ENCODE peak calls at places on chromosomes 1 and 21, in eight cellular contexts. N is psoas muscle; J is spleen; X is endothelial cell; U is CD8-positive, alpha-beta T cell; S is RWPE1; W is Calu3; K is transverse colon. A is an unnamed sample.

GRCh38 chr1:34663031-34663430 is 91.8 kb upstream of the GJB5 start:
- DNase-seq in J (no peak), U (no peak), W (no peak), S (no peak), X (no peak), K (no peak), N (no peak), A (no peak)

GRCh38 chr1:101162300-101162699 is 74.5 kb upstream of the S1PR1 start:
- DNase-seq in N (no peak), W (no peak), U (no peak), X (no peak), S (no peak), K (no peak), J (no peak), A (no peak)

GRCh38 chr1:2204384-2205190 is 10.0 kb upstream of the FAAP20 start:
- DNase-seq in S (peak), J (peak), U (no peak), W (no peak), K (peak), X (peak), N (peak), A (peak)

GRCh38 chr1:167548059-167548932 is 5.3 kb downstream of the CREG1 start:
- DNase-seq in N (no peak), U (no peak), J (no peak), X (no peak), K (no peak), W (no peak), S (no peak), A (no peak)

GRCh38 chr1:222930097-222930496 is 115.3 kb downstream of the DISP1 start:
- DNase-seq in N (no peak), W (no peak), X (no peak), J (no peak), S (no peak), U (no peak), K (no peak), A (no peak)

GRCh38 chr1:205495237-205495823 is 9.1 kb upstream of the CDK18 start:
- DNase-seq in W (no peak), U (no peak), S (no peak), X (no peak), N (no peak), K (peak), J (no peak), A (no peak)

GRCh38 chr1:59522925-59523505 is 226.1 kb downstream of the FGGY start:
- DNase-seq in J (no peak), X (no peak), S (no peak), K (peak), U (no peak), W (no peak), N (no peak), A (no peak)

GRCh38 chr1:205273551-205273982 is 45.8 kb downstream of the TMCC2 start:
- DNase-seq in X (peak), N (peak), S (peak), W (peak), K (peak), J (peak), U (peak), A (peak)

GRCh38 chr1:116853680-116854191 is 56.0 kb upstream of the PTGFRN start:
- DNase-seq in N (no peak), J (no peak), K (peak), X (peak), W (peak), U (no peak), S (peak), A (no peak)

GRCh38 chr1:37691497-37692077 is 729 bp upstream of the CDCA8 start:
- DNase-seq in K (peak), S (peak), U (no peak), J (peak), N (peak), W (peak), X (peak), A (peak)

GRCh38 chr1:157137051-157137772 is 983 bp downstream of the ETV3 start:
- DNase-seq in U (no peak), S (peak), N (no peak), K (peak), W (peak), J (no peak), X (peak), A (no peak)

GRCh38 chr1:215891266-215891665 is 324.2 kb downstream of the KCTD3 start:
- DNase-seq in J (no peak), U (no peak), S (no peak), N (no peak), X (no peak), W (no peak), K (no peak), A (no peak)

GRCh38 chr1:10815863-10816195 is 19.4 kb upstream of the CASZ1 start:
- DNase-seq in J (no peak), U (no peak), S (no peak), K (peak), X (no peak), N (no peak), W (no peak), A (no peak)

GRCh38 chr21:30194701-30195299 is 21.1 kb downstream of the CLDN8 start:
- DNase-seq in K (no peak), N (no peak), J (no peak), X (peak), W (peak), U (no peak), S (peak), A (no peak)

GRCh38 chr1:232292818-232293217 is 337.1 kb downstream of the SIPA1L2 start:
- DNase-seq in U (no peak), N (no peak), W (no peak), X (no peak), S (no peak), J (no peak), K (no peak), A (no peak)

GRCh38 chr1:54053745-54054437 is 483 bp downstream of the TCEANC2 start:
- DNase-seq in X (no peak), S (peak), N (no peak), W (no peak), J (no peak), K (no peak), U (no peak), A (no peak)
- TF ChIP-seq CTCF in X (no peak), S (no peak), N (no peak), W (no peak), J (no peak), K (no peak), U (no peak), A (no peak)

GRCh38 chr1:227470688-227471087 is 92.7 kb upstream of the ZNF678 start:
- DNase-seq in S (no peak), W (no peak), U (no peak), N (no peak), J (no peak), X (no peak), K (no peak), A (peak)

GRCh38 chr1:227469708-227470107 is 93.6 kb upstream of the ZNF678 start:
- DNase-seq in U (no peak), K (no peak), S (no peak), J (no peak), N (no peak), X (no peak), W (no peak), A (no peak)

GRCh38 chr1:227466039-227466645 is 97.2 kb upstream of the ZNF678 start:
- DNase-seq in J (no peak), N (no peak), S (no peak), X (no peak), U (no peak), K (no peak), W (no peak), A (no peak)

GRCh38 chr1:227459977-227460376 is 103.4 kb upstream of the ZNF678 start:
- DNase-seq in J (no peak), S (no peak), N (no peak), X (no peak), K (no peak), U (no peak), W (no peak), A (no peak)

GRCh38 chr1:227465256-227465655 is 98.1 kb upstream of the ZNF678 start:
- DNase-seq in S (no peak), J (no peak), U (no peak), X (no peak), K (no peak), W (no peak), N (no peak), A (no peak)
- TF ChIP-seq CTCF in S (no peak), J (no peak), U (no peak), X (peak), K (no peak), W (no peak), N (no peak), A (no peak)

GRCh38 chr1:53134961-53135734 is 7.3 kb downstream of the SLC1A7 start:
- DNase-seq in W (no peak), J (peak), U (no peak), K (peak), N (no peak), S (no peak), X (no peak), A (no peak)

GRCh38 chr1:53139911-53140310 is 2.5 kb downstream of the SLC1A7 start:
- DNase-seq in U (no peak), W (no peak), S (no peak), X (no peak), N (no peak), J (no peak), K (no peak), A (no peak)

GRCh38 chr1:53138991-53139884 is 3.2 kb downstream of the SLC1A7 start:
- DNase-seq in X (no peak), S (no peak), J (peak), W (no peak), K (no peak), N (no peak), U (no peak), A (no peak)

GRCh38 chr1:53135735-53136114 is 6.7 kb downstream of the SLC1A7 start:
- DNase-seq in J (peak), X (no peak), S (no peak), W (no peak), N (no peak), U (no peak), K (peak), A (no peak)

GRCh38 chr1:53137729-53138128 is 4.7 kb downstream of the SLC1A7 start:
- DNase-seq in U (no peak), J (no peak), S (no peak), W (no peak), X (no peak), N (no peak), K (no peak), A (no peak)
- TF ChIP-seq CTCF in U (no peak), J (no peak), S (no peak), W (no peak), X (no peak), N (no peak), K (no peak), A (no peak)

DNA sequence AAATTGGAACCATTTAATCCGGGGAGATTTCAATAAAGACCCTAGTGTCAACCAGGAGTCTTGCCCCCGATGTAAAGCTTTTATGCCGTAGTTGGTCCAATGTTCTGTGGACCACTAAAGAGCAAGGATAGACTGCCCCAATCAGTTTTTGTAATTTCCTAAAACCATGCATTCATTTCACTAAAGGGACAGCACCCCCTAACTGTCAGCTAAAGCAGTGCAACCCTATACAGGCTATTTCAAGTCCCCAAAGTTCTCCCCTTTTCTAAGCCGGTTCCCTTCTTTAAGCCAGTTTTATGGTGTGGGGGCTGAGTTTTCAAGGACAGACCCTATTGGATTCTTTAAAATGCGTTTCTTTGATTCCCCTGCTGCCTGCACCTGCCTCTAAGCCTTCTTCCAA is 12.7 kb upstream of the PDPN start:
- DNase-seq in J (no peak), U (no peak), W (no peak), S (no peak), X (no peak), N (no peak), K (no peak), A (no peak)
- TF ChIP-seq CTCF in J (no peak), U (peak), W (no peak), S (no peak), X (peak), N (peak), K (peak), A (no peak)

DNA sequence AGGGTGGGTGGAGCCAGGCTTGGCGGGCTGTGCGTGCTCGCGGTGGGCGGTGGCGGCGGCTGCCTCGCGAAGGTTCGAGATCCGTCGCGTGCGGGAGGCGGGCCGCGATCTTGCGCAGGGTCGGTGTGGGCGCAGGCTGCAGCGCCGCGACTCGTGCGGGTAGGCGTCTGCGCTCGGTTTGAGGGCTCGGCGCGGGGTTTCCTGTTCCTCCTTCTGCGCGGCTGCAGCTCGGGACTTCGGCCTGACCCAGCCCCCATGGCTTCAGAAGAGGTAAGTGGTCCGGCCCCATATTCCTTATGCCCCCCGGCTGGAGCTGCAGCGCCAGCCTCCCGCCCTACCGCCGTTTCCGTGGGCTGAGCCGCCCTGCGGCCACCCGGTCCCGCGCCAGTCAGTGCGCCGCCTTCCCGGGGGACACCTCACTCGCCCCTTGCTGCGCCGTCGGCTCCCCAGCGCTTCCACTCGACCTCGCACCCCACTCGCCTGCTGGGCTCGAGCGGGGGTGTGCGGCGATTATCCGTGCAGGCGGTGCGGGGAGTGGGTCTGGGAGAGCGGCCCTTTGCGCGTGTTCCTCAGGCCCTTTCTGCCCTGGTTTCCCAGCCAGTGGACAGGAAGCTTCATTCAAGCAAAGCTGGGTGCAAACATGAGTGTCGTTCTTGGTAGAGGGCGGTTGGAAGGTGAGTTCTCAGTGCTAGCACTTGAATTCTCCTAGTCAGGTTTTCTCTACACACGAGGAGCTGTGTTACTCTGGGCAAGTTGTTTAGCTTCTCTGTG is at the start of gene CACYBP:
- DNase-seq in X (no peak), J (peak), K (no peak), U (no peak), W (no peak), N (no peak), S (no peak), A (peak)
- TF ChIP-seq CTCF in X (no peak), J (no peak), K (no peak), U (no peak), W (no peak), N (no peak), S (no peak), A (no peak)

GRCh38 chr1:66607458-66607857 is 73.5 kb downstream of the SGIP1 start:
- DNase-seq in X (no peak), J (no peak), K (no peak), N (no peak), S (no peak), W (no peak), U (no peak), A (no peak)
- TF ChIP-seq CTCF in X (no peak), J (no peak), K (no peak), N (no peak), S (no peak), W (no peak), U (no peak), A (no peak)

DNA sequence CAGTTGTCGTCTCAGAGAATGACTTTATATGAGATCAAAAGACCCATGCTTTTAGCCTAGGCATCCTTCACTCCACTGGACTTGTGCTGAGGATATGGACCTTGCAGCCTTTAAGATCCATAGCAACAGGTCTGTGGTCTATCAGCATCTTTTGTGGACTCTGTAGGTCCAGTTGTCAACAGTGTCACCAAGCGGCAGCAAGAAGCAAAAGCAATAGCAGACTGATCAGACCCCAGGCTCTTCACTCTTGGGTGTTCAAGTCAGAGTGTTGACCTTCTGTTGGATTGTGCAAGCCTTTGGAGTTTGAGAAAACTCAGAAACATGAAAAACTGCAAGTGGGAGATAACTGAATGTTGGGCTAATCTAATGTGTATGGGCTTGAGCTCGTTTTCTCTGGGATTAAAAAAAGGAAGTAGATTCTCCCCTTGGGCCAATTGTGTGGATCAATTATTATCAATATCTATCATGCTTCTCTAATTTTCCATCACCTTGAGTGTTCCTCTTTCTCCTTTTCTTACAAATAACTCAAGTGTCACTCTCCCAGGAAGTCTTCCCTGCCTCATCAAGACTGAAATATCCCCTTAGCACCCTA is 144.2 kb downstream of the LYPLAL1 start:
- DNase-seq in W (peak), X (peak), U (no peak), N (no peak), K (no peak), S (no peak), J (no peak), A (no peak)
- TF ChIP-seq CTCF in W (no peak), X (peak), U (no peak), N (no peak), K (no peak), S (no peak), J (no peak), A (no peak)

A was measured in lung.